ENCODE peak calls at places on chromosome 13, in six cellular contexts. G is GM23338, W is foreskin fibroblast, S is heart left ventricle, D is ovary, C is uterus. E is an unnamed sample.

GRCh38 chr13:75587679-75588078 is 38.1 kb downstream of the UCHL3 start:
- DNase-seq in G (peak), W (no peak), S (no peak), D (no peak), C (no peak), E (no peak)

GRCh38 chr13:45784755-45785675 is 66.5 kb downstream of the SIAH3 start:
- DNase-seq in G (no peak), W (no peak), S (no peak), D (no peak), C (no peak), E (no peak)

GRCh38 chr13:50033696-50034095 is 18.5 kb downstream of the KCNRG start:
- DNase-seq in G (no peak), W (peak), S (no peak), D (no peak), C (no peak), E (peak)

GRCh38 chr13:114043421-114044053 is 69.7 kb upstream of the C13orf46 start:
- DNase-seq in G (peak), W (peak), S (peak), D (no peak), C (peak), E (no peak)

GRCh38 chr13:27194209-27194608 is 22.6 kb upstream of the USP12 start:
- DNase-seq in G (no peak), W (no peak), S (no peak), D (no peak), C (no peak), E (no peak)

GRCh38 chr13:109196896-109197295 is 567.5 kb downstream of the MYO16 start:
- DNase-seq in G (peak), W (no peak), S (no peak), D (no peak), C (no peak), E (no peak)

GRCh38 chr13:50745542-50745941 is 98.0 kb downstream of the DLEU7 start:
- DNase-seq in G (peak), W (no peak), S (no peak), D (no peak), C (no peak), E (no peak)

GRCh38 chr13:48043789-48044503 is 6.4 kb downstream of the NUDT15 start:
- DNase-seq in G (no peak), W (peak), S (no peak), D (no peak), C (no peak), E (peak)

GRCh38 chr13:110015253-110015652 is 228.9 kb upstream of the IRS2 start:
- DNase-seq in G (no peak), W (no peak), S (no peak), D (no peak), C (no peak), E (no peak)

GRCh38 chr13:52760078-52760477 is 20.5 kb upstream of the CNMD start:
- DNase-seq in G (no peak), W (no peak), S (no peak), D (no peak), C (no peak), E (no peak)

GRCh38 chr13:48278806-48279205 is 24.7 kb upstream of the RB1 start:
- DNase-seq in G (no peak), W (no peak), S (no peak), D (no peak), C (no peak), E (no peak)

GRCh38 chr13:36217456-36217855 is 3.1 kb upstream of the SOHLH2 start:
- DNase-seq in G (no peak), W (no peak), S (no peak), D (no peak), C (no peak), E (no peak)

GRCh38 chr13:101875717-101876393 is 423.4 kb downstream of the ITGBL1 start:
- DNase-seq in G (no peak), W (peak), S (no peak), D (no peak), C (no peak), E (no peak)

GRCh38 chr13:62721893-62722292 is 1306.2 kb upstream of the PCDH20 start:
- DNase-seq in G (no peak), W (no peak), S (no peak), D (no peak), C (no peak), E (no peak)

GRCh38 chr13:34469212-34469983 is 472.7 kb upstream of the NBEA start:
- DNase-seq in G (no peak), W (no peak), S (no peak), D (no peak), C (no peak), E (no peak)

GRCh38 chr13:31773538-31773937 is 34.2 kb downstream of the RXFP2 start:
- DNase-seq in G (no peak), W (peak), S (no peak), D (no peak), C (no peak), E (no peak)

GRCh38 chr13:114311387-114311786 is 2.9 kb upstream of the CHAMP1 start:
- DNase-seq in G (no peak), W (no peak), S (no peak), D (no peak), C (no peak), E (no peak)

GRCh38 chr13:60765700-60766411 is 368.8 kb downstream of the TDRD3 start:
- DNase-seq in G (no peak), W (no peak), S (no peak), D (no peak), C (no peak), E (no peak)

GRCh38 chr13:30107536-30108136 is 199.7 kb downstream of the KATNAL1 start:
- DNase-seq in G (no peak), W (peak), S (no peak), D (no peak), C (no peak), E (no peak)
- H3K4me3 ChIP-seq in G (no peak), W (no peak), S (no peak), D (no peak), C (no peak), E (no peak)

GRCh38 chr13:42048625-42049453 is at the start of gene DGKH:
- DNase-seq in G (peak), W (peak), S (peak), D (peak), C (peak), E (no peak)
- TF ChIP-seq CTCF in G (no peak), W (no peak), S (no peak), D (no peak), C (peak), E (no peak)

DNA sequence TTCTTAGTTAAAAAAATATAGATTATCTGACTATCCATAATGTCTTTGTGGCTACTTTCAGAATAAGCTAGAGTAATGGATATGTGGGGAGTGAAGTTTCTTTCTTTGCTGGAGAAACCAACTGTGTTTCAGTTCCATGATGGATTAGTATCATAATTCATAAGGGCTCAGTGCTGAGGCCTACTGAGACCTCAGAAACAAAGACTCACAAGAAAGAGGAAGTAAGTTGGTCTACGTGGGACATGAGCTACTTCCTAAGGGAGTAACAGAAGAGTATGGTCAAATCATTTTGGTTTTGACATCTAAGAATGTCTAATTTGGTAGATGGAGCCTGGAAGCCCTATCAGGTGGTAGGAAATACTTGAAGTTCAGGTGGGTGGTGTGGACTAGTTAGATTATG is 99.0 kb upstream of the HTR2A start:
- DNase-seq in G (no peak), W (no peak), S (no peak), D (no peak), C (no peak), E (no peak)
- H3K4me3 ChIP-seq in G (no peak), W (no peak), S (no peak), D (no peak), C (no peak), E (no peak)

DNA sequence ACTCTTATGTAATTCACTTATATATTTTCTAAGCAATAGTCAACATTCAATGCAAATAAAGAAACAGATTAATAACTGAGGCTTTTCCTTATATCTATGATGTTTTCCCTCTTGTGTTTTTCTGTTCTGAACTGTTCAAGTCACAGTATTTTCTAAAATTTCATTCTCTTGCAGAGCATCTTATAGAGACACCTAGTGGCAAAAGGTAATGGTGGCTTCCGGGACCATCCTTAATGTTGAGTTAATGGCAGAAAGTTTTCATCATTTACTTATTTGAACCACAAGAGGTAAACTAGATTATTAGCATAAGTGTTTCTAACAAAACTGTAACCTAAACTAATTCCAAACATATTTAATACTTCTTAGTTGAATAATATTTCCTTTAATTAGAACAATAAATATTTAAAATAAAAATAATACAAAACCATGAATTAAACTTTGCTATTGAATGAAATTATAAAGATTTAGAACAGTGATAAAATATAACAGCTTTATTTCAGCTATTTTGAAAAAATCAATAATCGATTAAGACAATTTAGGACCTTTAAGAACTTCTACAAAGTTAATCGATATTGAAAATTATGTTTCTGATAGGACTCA is 1.7 kb upstream of the SLITRK5 start:
- DNase-seq in G (peak), W (no peak), S (no peak), D (no peak), C (no peak), E (no peak)
- TF ChIP-seq CTCF in G (peak), W (peak), S (peak), D (no peak), C (no peak), E (peak)

DNA sequence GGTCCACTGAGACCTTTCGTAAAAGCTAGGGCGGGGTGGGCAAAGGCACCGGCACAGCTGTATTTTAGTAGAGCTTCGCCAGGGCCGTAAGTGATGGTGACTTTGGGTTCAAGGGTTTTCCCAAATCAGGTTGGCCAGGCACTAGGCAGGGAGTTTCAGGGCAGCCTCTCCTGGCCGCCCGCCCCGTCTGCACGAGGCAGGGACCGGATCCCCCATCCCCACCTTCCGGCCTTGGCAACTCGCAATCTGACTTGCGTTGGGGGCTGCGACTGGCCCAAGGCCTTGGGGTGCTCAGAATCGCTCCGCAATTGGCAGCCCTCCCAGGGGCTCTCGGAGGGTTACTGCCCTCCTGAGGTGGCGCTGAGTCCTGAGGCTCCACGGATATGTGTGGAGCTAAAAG is 4.1 kb upstream of the ZIC5 start:
- DNase-seq in G (peak), W (no peak), S (no peak), D (no peak), C (no peak), E (no peak)
- H3K4me3 ChIP-seq in G (peak), W (no peak), S (no peak), D (no peak), C (no peak), E (no peak)